ENCODE peak calls at places on chromosomes 2 and 18, in four cellular contexts. I is K562, D is HCT116, P is HepG2. X is an unnamed sample.

GRCh38 chr2:112173646-112174319 is 35.6 kb downstream of the FBLN7 start:
- DNase-seq in I (no peak), D (no peak), P (peak), X (no peak)

GRCh38 chr2:8525582-8526402 is 156.1 kb upstream of the ID2 start:
- DNase-seq in I (peak), D (no peak), P (peak), X (no peak)

GRCh38 chr18:58569490-58569911 is 59.4 kb downstream of the ALPK2 start:
- DNase-seq in I (no peak), D (no peak), P (peak), X (no peak)

GRCh38 chr2:237895544-237896506 is 36.4 kb downstream of the RAMP1 start:
- DNase-seq in I (no peak), D (no peak), P (no peak), X (no peak)

GRCh38 chr2:56313541-56313940 is 129.8 kb downstream of the CCDC85A start:
- DNase-seq in I (no peak), D (no peak), P (peak), X (no peak)

GRCh38 chr18:62384068-62384467 is 59.0 kb downstream of the TNFRSF11A start:
- DNase-seq in I (no peak), D (no peak), P (no peak), X (no peak)

GRCh38 chr2:240137596-240138274 is 1.6 kb upstream of the COPS9 start:
- DNase-seq in I (no peak), D (no peak), P (no peak), X (no peak)

GRCh38 chr2:8089596-8089995 is 592.3 kb upstream of the ID2 start:
- DNase-seq in I (no peak), D (no peak), P (no peak), X (no peak)

GRCh38 chr2:46142546-46143329 is 154.5 kb upstream of the EPAS1 start:
- DNase-seq in I (no peak), D (no peak), P (no peak), X (no peak)

GRCh38 chr2:57296795-57297517 is 749.6 kb upstream of the VRK2 start:
- DNase-seq in I (no peak), D (no peak), P (no peak), X (no peak)

GRCh38 chr2:130728007-130728454 is 839 bp upstream of the GPR148 start:
- DNase-seq in I (no peak), D (no peak), P (no peak), X (no peak)

GRCh38 chr2:218360453-218360852 is 3.8 kb downstream of the CATIP start:
- DNase-seq in I (peak), D (no peak), P (no peak), X (no peak)

GRCh38 chr2:10914272-10914693 is 2.5 kb downstream of the KCNF1 start:
- DNase-seq in I (peak), D (no peak), P (no peak), X (no peak)

GRCh38 chr2:36416370-36417165 is 61.0 kb downstream of the CRIM1 start:
- DNase-seq in I (no peak), D (no peak), P (no peak), X (no peak)

GRCh38 chr2:102005989-102006885 is 14.5 kb downstream of the IL1R2 start:
- DNase-seq in I (peak), D (peak), P (peak), X (peak)

GRCh38 chr2:107635883-107636282 is 190.8 kb upstream of the RGPD4 start:
- DNase-seq in I (no peak), D (no peak), P (no peak), X (no peak)

GRCh38 chr2:218168635-218169462 is 2.1 kb upstream of the CXCR1 start:
- DNase-seq in I (peak), D (peak), P (peak), X (peak)

GRCh38 chr18:45464619-45465018 is 150.7 kb upstream of the SLC14A2 start:
- DNase-seq in I (no peak), D (no peak), P (no peak), X (no peak)

GRCh38 chr2:189837336-189837735 is 53.1 kb downstream of the PMS1 start:
- DNase-seq in I (no peak), D (no peak), P (no peak), X (no peak)

GRCh38 chr2:189835855-189836558 is 51.8 kb downstream of the PMS1 start:
- DNase-seq in I (no peak), D (no peak), P (no peak), X (no peak)

GRCh38 chr2:189834059-189834458 is 49.8 kb downstream of the PMS1 start:
- DNase-seq in I (no peak), D (no peak), P (no peak), X (no peak)

GRCh38 chr2:189841019-189841418 is 56.8 kb downstream of the PMS1 start:
- DNase-seq in I (no peak), D (no peak), P (no peak), X (no peak)

GRCh38 chr2:189836644-189837043 is 52.4 kb downstream of the PMS1 start:
- DNase-seq in I (no peak), D (no peak), P (no peak), X (no peak)
- TF ChIP-seq ATF3 in I (peak), D (no peak), P (no peak), X (no peak)

DNA sequence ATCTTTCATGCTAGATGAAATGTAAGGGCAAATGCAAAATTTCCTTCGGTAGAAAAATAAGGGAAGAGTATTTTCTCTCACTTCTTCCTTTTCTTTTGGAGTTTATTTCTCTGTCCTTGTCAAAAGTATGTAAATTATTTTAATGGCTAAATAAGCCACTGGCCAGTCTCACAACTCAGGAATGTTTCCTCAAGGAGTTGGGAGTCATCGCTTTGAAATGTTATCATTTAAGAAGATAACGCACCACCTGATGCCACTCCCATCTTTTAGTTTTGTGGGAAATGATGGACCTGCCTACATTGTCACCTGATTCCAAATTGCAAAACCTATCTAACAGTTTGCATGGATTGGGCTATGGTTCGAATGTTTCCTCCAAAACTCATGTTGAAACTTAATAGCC is 32.5 kb upstream of the PPM1B start:
- DNase-seq in I (no peak), D (no peak), P (no peak), X (no peak)
- TF ChIP-seq CEBPB in I (no peak), D (no peak), P (no peak), X (no peak)

DNA sequence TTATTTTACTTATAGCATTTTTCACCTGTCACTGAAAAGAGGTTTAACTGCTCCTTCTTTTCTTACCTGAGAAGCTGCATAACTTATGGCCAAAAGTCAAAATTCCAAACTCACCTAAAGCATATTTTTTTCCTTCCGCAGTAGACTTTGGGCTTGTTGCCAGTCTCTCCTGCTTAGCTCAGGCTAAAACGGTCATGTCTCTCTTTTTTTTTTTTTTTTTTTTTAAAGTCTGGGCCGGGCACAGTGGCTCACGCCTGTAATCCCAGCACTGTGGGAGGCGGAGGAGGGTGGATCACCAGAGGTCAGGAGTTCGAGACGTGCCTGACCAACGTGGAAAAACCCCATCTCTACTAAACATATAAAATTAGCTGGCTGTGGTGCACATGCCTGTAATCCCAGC is 113.5 kb downstream of the RTN4 start:
- DNase-seq in I (no peak), D (no peak), P (no peak), X (no peak)
- TF ChIP-seq ATF3 in I (no peak), D (no peak), P (no peak), X (no peak)

DNA sequence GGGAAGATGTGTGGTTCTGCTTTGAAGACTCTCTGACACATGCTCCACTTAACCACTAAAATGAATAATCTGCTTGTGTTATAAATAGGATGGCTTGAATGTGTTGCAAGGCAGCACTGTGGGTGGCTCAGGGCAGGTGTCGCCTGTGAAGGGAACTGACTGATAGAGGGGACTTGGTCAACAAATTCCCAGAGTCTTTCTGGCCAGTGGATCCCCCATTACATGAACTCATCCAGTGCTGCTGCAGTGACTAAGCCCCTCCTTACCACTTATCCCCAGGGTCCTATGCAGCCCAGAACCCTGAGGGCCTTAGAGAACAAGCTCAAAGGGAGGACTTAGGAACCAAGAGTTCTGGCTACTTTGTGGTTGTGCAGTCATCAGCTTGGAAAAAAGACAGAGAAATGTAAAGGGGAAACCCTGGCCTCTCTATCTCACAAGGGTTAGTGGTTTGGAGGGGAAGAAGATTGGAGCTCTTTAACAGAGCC is 226.2 kb upstream of the TNP1 start:
- DNase-seq in I (no peak), D (no peak), P (no peak), X (no peak)
- TF ChIP-seq CEBPB in I (no peak), D (no peak), P (no peak), X (no peak)

DNA sequence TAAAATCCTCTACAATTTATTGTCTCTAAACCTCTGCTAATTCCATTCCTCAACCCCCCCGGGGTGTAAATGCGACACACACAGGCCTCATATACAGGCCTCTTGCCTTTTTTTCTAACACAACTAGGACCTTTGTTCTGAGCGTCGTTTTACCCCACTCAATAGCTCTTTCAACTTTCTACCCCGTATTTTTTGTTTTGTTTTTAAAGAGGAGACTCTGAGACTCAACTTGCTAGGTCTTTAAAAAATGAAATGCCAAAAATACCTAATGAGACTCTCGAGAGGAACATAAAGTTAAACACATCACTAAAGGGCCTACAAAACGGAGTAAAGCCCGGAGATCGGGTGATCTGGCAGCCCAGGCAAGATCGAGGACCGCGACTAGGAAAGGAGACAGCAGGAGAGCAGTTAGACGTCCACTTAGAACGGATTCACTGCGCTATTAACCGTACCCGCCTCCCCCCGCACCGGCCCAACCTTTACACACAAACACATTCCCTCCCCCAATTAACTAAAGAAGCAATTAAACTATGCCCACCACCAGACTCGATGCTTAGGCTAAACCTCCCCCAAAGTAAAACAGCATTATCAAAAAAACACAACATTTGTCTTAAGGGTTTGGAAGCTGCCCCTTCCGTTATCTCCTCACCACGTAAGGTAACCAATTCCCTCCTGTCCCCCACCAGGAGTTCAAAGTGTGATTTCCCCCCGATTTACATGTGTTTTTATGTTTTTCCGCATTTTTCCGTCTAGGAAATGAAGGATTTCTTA is 1.6 kb downstream of the TRIP12 start:
- DNase-seq in I (peak), D (no peak), P (peak), X (no peak)
- TF ChIP-seq ATF3 in I (no peak), D (no peak), P (no peak), X (no peak)

GRCh38 chr2:205276071-205276777 is 406.1 kb upstream of the NRP2 start:
- DNase-seq in I (no peak), D (no peak), P (no peak), X (no peak)

GRCh38 chr2:205274801-205275200 is 407.5 kb upstream of the NRP2 start:
- DNase-seq in I (no peak), D (no peak), P (no peak), X (no peak)

GRCh38 chr2:205284323-205284722 is 398.0 kb upstream of the NRP2 start:
- DNase-seq in I (no peak), D (no peak), P (no peak), X (no peak)

GRCh38 chr2:205283721-205284270 is 398.5 kb upstream of the NRP2 start:
- DNase-seq in I (no peak), D (no peak), P (no peak), X (no peak)

GRCh38 chr2:205280630-205281225 is 401.6 kb upstream of the NRP2 start:
- DNase-seq in I (no peak), D (no peak), P (no peak), X (no peak)
- TF ChIP-seq CEBPB in I (no peak), D (no peak), P (no peak), X (no peak)

GRCh38 chr18:63679820-63680606 is 18.3 kb upstream of the SERPINB3 start:
- DNase-seq in I (no peak), D (no peak), P (no peak), X (no peak)

GRCh38 chr18:63681449-63682381 is 20.0 kb upstream of the SERPINB3 start:
- DNase-seq in I (no peak), D (no peak), P (peak), X (no peak)

GRCh38 chr18:63684718-63685117 is 18.0 kb upstream of the SERPINB11 start:
- DNase-seq in I (no peak), D (no peak), P (no peak), X (no peak)

GRCh38 chr18:63683890-63684289 is 18.9 kb upstream of the SERPINB11 start:
- DNase-seq in I (no peak), D (no peak), P (no peak), X (no peak)

DNA sequence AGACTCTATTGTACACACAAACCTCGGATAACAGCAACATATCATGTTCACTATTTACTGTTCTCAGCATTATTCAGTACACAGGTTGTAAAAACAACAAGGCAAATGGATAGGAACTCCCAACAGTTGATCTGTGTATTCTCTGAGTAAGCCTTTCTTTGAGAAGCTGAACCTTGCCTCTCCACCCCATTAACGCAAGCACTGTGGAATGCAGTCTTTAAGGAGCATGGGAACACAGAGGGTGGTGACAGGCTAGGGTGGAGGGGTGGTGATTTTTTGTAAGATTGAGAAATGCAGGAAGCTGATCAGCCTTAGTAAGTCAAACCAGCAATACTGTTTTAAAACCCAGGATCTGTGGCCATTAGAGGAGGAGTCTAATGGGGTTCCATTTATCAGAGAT is 19.6 kb upstream of the SERPINB11 start:
- DNase-seq in I (no peak), D (no peak), P (no peak), X (no peak)
- TF ChIP-seq ATF3 in I (no peak), D (no peak), P (no peak), X (no peak)

GRCh38 chr2:12081481-12082210 is 335.2 kb downstream of the LPIN1 start:
- DNase-seq in I (no peak), D (no peak), P (no peak), X (no peak)
- TF ChIP-seq CEBPB in I (no peak), D (no peak), P (no peak), X (no peak)